ENCODE peak calls at places on chromosomes 1 and 21, in six cellular contexts. X is activated CD4-positive, alpha-beta T cell treated with anti-CD3 and anti-CD28 coated beads, Interleukin-2, amount 10 ng/mL, durations not matched to agents 7 days and 5 days; L is HS-27A; V is pancreas; H is AG09319; M is EH. I is an unnamed sample.

GRCh38 chr21:17003221-17003620 is 509.6 kb upstream of the CXADR start:
- DNase-seq in H (peak), V (no peak), M (peak), L (peak), X (no peak), I (no peak)

GRCh38 chr1:31548518-31548898 is 27.8 kb upstream of the TINAGL1 start:
- DNase-seq in X (no peak), V (no peak), L (no peak), M (no peak), H (no peak), I (no peak)

GRCh38 chr1:32351859-32352745 is 10.2 kb downstream of the FAM229A start:
- DNase-seq in X (no peak), V (peak), H (no peak), L (no peak), M (peak), I (no peak)

GRCh38 chr1:20770314-20771087 is 16.6 kb downstream of the HP1BP3 start:
- DNase-seq in M (no peak), X (no peak), V (no peak), H (no peak), L (no peak), I (no peak)

GRCh38 chr1:247360116-247360898 is 28.6 kb upstream of the ZNF496 start:
- DNase-seq in M (peak), X (no peak), L (no peak), H (no peak), V (no peak), I (no peak)

GRCh38 chr21:33989440-33989839 is 73.8 kb upstream of the ATP5PO start:
- DNase-seq in L (no peak), V (no peak), X (no peak), H (no peak), M (no peak), I (no peak)

GRCh38 chr1:196689001-196689400 is 37.2 kb downstream of the CFH start:
- DNase-seq in V (no peak), H (no peak), M (no peak), X (no peak), L (no peak), I (no peak)

GRCh38 chr21:26070822-26071425 is 99.6 kb downstream of the APP start:
- DNase-seq in H (peak), M (peak), V (no peak), L (no peak), X (peak), I (peak)

GRCh38 chr21:16185766-16186165 is 456.0 kb downstream of the USP25 start:
- DNase-seq in M (no peak), H (no peak), V (no peak), L (no peak), X (no peak), I (no peak)

GRCh38 chr1:53868565-53868964 is 21.0 kb downstream of the YIPF1 start:
- DNase-seq in V (no peak), X (no peak), H (no peak), L (no peak), M (peak), I (no peak)

GRCh38 chr1:204104331-204105222 is 31.7 kb downstream of the SOX13 start:
- DNase-seq in H (no peak), L (peak), M (peak), X (peak), V (no peak), I (no peak)

GRCh38 chr1:106926748-106927582 is 129.5 kb upstream of the PRMT6 start:
- DNase-seq in M (peak), X (no peak), L (no peak), V (no peak), H (no peak), I (no peak)

GRCh38 chr1:237953238-237953637 is 62.5 kb upstream of the ZP4 start:
- DNase-seq in L (no peak), V (no peak), X (no peak), M (no peak), H (no peak), I (no peak)

GRCh38 chr1:167905182-167905581 is 8.8 kb downstream of the ADCY10 start:
- DNase-seq in V (no peak), L (no peak), H (no peak), X (no peak), M (no peak), I (no peak)